ENCODE peak calls at places on chromosomes 1 and 21, in seven cellular contexts. I is CD8-positive, alpha-beta T cell; E is psoas muscle; J is adipocyte; Q is Peyer's patch; A is body of pancreas; D is prostate gland. W is an unnamed sample.

GRCh38 chr1:227891955-227892871 is 55.5 kb downstream of the WNT9A start:
- DNase-seq in I (no peak), E (no peak), J (no peak), Q (no peak), A (no peak), D (no peak), W (peak; percentile 30)

GRCh38 chr1:22241811-22242210 is 98.9 kb upstream of the WNT4 start:
- DNase-seq in I (no peak), E (no peak), J (no peak), Q (no peak), A (no peak), D (no peak), W (no peak)

GRCh38 chr1:153794671-153795324 is 19.6 kb downstream of the SLC27A3 start:
- DNase-seq in I (no peak), E (peak; percentile 20), J (no peak), Q (no peak), A (no peak), D (no peak), W (no peak)

GRCh38 chr1:16115468-16116363 is 40.2 kb downstream of the EPHA2 start:
- DNase-seq in I (no peak), E (no peak), J (no peak), Q (no peak), A (no peak), D (no peak), W (no peak)

GRCh38 chr1:26820784-26821269 is 5.7 kb upstream of the ZDHHC18 start:
- DNase-seq in I (no peak), E (no peak), J (no peak), Q (peak; percentile 57), A (peak; percentile 29), D (no peak), W (no peak)

GRCh38 chr1:28417441-28418277 is 48.1 kb downstream of the PHACTR4 start:
- DNase-seq in I (no peak), E (no peak), J (peak; percentile 87), Q (no peak), A (peak; percentile 35), D (no peak), W (no peak)

GRCh38 chr1:177969825-177970371 is at the start of gene SEC16B:
- DNase-seq in I (no peak), E (no peak), J (no peak), Q (no peak), A (peak; percentile 92), D (no peak), W (no peak)

GRCh38 chr21:42971897-42972275 is 2.5 kb upstream of the PKNOX1 start:
- DNase-seq in I (no peak), E (no peak), J (no peak), Q (no peak), A (no peak), D (no peak), W (no peak)

GRCh38 chr1:221520250-221520649 is 221.6 kb downstream of the DUSP10 start:
- DNase-seq in I (no peak), E (no peak), J (no peak), Q (no peak), A (no peak), D (no peak), W (no peak)

GRCh38 chr1:61043010-61043820 is 39.1 kb upstream of the NFIA start:
- DNase-seq in I (peak; percentile 74), E (peak; percentile 94), J (peak; percentile 89), Q (peak; percentile 61), A (peak; percentile 87), D (peak; percentile 79), W (peak; percentile 81)

GRCh38 chr1:201153474-201154388 is 543 bp downstream of the TMEM9 start:
- DNase-seq in I (no peak), E (no peak), J (no peak), Q (no peak), A (no peak), D (no peak), W (no peak)

GRCh38 chr1:240906477-240906876 is 294.5 kb upstream of the GREM2 start:
- DNase-seq in I (no peak), E (no peak), J (peak; percentile 34), Q (no peak), A (peak; percentile 14), D (no peak), W (no peak)

GRCh38 chr1:50427086-50427817 is 4.0 kb upstream of the DMRTA2 start:
- DNase-seq in I (no peak), E (no peak), J (no peak), Q (no peak), A (no peak), D (no peak), W (no peak)

GRCh38 chr1:59143824-59144223 is 153.1 kb upstream of the FGGY start:
- DNase-seq in I (no peak), E (no peak), J (peak; percentile 54), Q (no peak), A (no peak), D (no peak), W (no peak)

GRCh38 chr21:32844653-32845443 is 73.3 kb upstream of the PAXBP1 start:
- DNase-seq in I (no peak), E (no peak), J (peak; percentile 60), Q (no peak), A (no peak), D (no peak), W (no peak)

GRCh38 chr1:29180497-29181412 is 945 bp downstream of the SRSF4 start:
- DNase-seq in I (no peak), E (no peak), J (peak; percentile 71), Q (peak; percentile 18), A (no peak), D (peak; percentile 19), W (no peak)

GRCh38 chr1:93864175-93864574 is 14.8 kb downstream of the DNTTIP2 start:
- DNase-seq in I (no peak), E (no peak), J (no peak), Q (no peak), A (no peak), D (no peak), W (no peak)

GRCh38 chr1:154141240-154141639 is 13.6 kb downstream of the NUP210L start:
- DNase-seq in I (no peak), E (no peak), J (peak; percentile 25), Q (no peak), A (no peak), D (peak; percentile 68), W (no peak)

GRCh38 chr1:62800274-62800673 is 16.3 kb downstream of the ATG4C start:
- DNase-seq in I (no peak), E (no peak), J (no peak), Q (peak; percentile 37), A (no peak), D (no peak), W (no peak)

GRCh38 chr21:17775431-17776126 is 43.6 kb downstream of the C21orf91 start:
- DNase-seq in I (peak; percentile 32), E (no peak), J (no peak), Q (peak; percentile 55), A (no peak), D (no peak), W (peak; percentile 38)

GRCh38 chr21:7947422-7947821 is 2574.0 kb upstream of the TPTE start:
- DNase-seq in I (no peak), E (no peak), J (no peak), Q (no peak), A (no peak), D (no peak), W (no peak)
- H3K9me3 ChIP-seq in I (peaks cover 54% of the 10 kb centered on the region), E (peaks cover 88% of the 10 kb centered on the region), J (peaks cover 92% of the 10 kb centered on the region), Q (no peaks in the 10 kb centered on the region), A (peaks cover 84% of the 10 kb centered on the region), D (peaks cover 10% of the 10 kb centered on the region), W (peaks cover 100% of the 10 kb centered on the region)

GRCh38 chr1:214546886-214547641 is 4.3 kb downstream of the PTPN14 start:
- DNase-seq in I (no peak), E (no peak), J (no peak), Q (no peak), A (no peak), D (no peak), W (no peak)

GRCh38 chr1:214549604-214550338 is 1.6 kb downstream of the PTPN14 start:
- DNase-seq in I (no peak), E (no peak), J (peak; percentile 64), Q (no peak), A (no peak), D (peak; percentile 10), W (no peak)

GRCh38 chr1:214550339-214551051 is 907 bp downstream of the PTPN14 start:
- DNase-seq in I (no peak), E (no peak), J (peak; percentile 44), Q (no peak), A (no peak), D (no peak), W (no peak)

GRCh38 chr1:214547747-214548146 is 3.7 kb downstream of the PTPN14 start:
- DNase-seq in I (no peak), E (no peak), J (no peak), Q (no peak), A (no peak), D (no peak), W (no peak)

DNA sequence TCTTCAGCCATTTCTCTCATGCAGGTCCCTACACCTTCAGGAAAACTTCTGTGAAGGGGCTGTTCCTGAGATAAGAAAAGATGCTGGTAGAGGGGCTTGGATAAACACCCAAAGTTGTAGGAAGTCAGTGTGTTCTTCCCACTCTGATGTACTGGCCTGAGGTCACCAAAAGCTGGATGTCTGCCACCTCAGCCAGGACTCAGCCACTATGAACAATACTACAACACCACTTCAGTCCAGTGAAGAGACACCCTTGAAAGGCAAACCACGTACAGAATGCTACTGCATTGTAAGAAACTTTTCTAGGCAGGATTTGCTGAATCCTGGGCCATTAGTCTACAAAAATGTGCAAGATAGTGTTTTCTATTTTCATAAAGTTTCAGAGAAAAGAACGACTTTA is 2.4 kb downstream of the PTPN14 start:
- DNase-seq in I (no peak), E (peak; percentile 51), J (peak; percentile 47), Q (no peak), A (peak; percentile 36), D (peak; percentile 31), W (no peak)
- H3K9me3 ChIP-seq in I (no peaks in the 10 kb centered on the region), E (no peaks in the 10 kb centered on the region), J (no peaks in the 10 kb centered on the region), Q (no peaks in the 10 kb centered on the region), A (no peaks in the 10 kb centered on the region), D (no peaks in the 10 kb centered on the region), W (no peaks in the 10 kb centered on the region)

GRCh38 chr1:3114846-3115245 is 45.8 kb downstream of the PRDM16 start:
- DNase-seq in I (no peak), E (no peak), J (no peak), Q (no peak), A (peak; percentile 48), D (no peak), W (no peak)

GRCh38 chr1:3117879-3118278 is 48.9 kb downstream of the PRDM16 start:
- DNase-seq in I (no peak), E (no peak), J (no peak), Q (no peak), A (no peak), D (no peak), W (no peak)

GRCh38 chr1:3115275-3116149 is 46.5 kb downstream of the PRDM16 start:
- DNase-seq in I (no peak), E (no peak), J (no peak), Q (no peak), A (peak; percentile 56), D (no peak), W (no peak)

GRCh38 chr1:3116560-3116959 is 47.6 kb downstream of the PRDM16 start:
- DNase-seq in I (no peak), E (no peak), J (no peak), Q (no peak), A (no peak), D (no peak), W (no peak)

GRCh38 chr1:3116150-3116510 is 47.1 kb downstream of the PRDM16 start:
- DNase-seq in I (no peak), E (no peak), J (no peak), Q (no peak), A (no peak), D (no peak), W (no peak)
- H3K9me3 ChIP-seq in I (no peaks in the 10 kb centered on the region), E (no peaks in the 10 kb centered on the region), J (no peaks in the 10 kb centered on the region), Q (no peaks in the 10 kb centered on the region), A (no peaks in the 10 kb centered on the region), D (no peaks in the 10 kb centered on the region), W (no peaks in the 10 kb centered on the region)

GRCh38 chr1:110011527-110012041 is 22.8 kb upstream of the STRIP1 start:
- DNase-seq in I (no peak), E (no peak), J (peak; percentile 74), Q (peak; percentile 61), A (peak; percentile 56), D (peak; percentile 43), W (no peak)
- H3K9me3 ChIP-seq in I (no peaks in the 10 kb centered on the region), E (no peaks in the 10 kb centered on the region), J (no peaks in the 10 kb centered on the region), Q (no peaks in the 10 kb centered on the region), A (no peaks in the 10 kb centered on the region), D (no peaks in the 10 kb centered on the region), W (no peaks in the 10 kb centered on the region)